ENCODE peak calls at places on chromosomes 11 and 22, in four cellular contexts. One of them, this sample, is unnamed.

GRCh38 chr11:335779-336665 is 15.4 kb upstream of the IFITM3 start:
- DNase-seq in CD4-positive, alpha-beta T cell: no peak
- DNase-seq in globus pallidus: peak
- DNase-seq in dermis microvascular lymphatic vessel endothelial cell: peak
- DNase-seq in this sample: no peak

GRCh38 chr22:46045459-46046298 is 68.7 kb upstream of the WNT7B start:
- DNase-seq in CD4-positive, alpha-beta T cell: no peak
- DNase-seq in globus pallidus: peak
- DNase-seq in dermis microvascular lymphatic vessel endothelial cell: no peak
- DNase-seq in this sample: no peak

GRCh38 chr11:104338186-104338585 is 174.2 kb upstream of the PDGFD start:
- DNase-seq in dermis microvascular lymphatic vessel endothelial cell: no peak
- DNase-seq in globus pallidus: no peak
- DNase-seq in CD4-positive, alpha-beta T cell: no peak
- DNase-seq in this sample: no peak

GRCh38 chr11:117997436-117998200 is 11.4 kb downstream of the IL10RA start:
- DNase-seq in dermis microvascular lymphatic vessel endothelial cell: no peak
- DNase-seq in CD4-positive, alpha-beta T cell: no peak
- DNase-seq in globus pallidus: no peak
- DNase-seq in this sample: no peak

GRCh38 chr11:96199563-96200025 is 143.4 kb downstream of the MAML2 start:
- DNase-seq in globus pallidus: no peak
- DNase-seq in CD4-positive, alpha-beta T cell: no peak
- DNase-seq in dermis microvascular lymphatic vessel endothelial cell: peak
- DNase-seq in this sample: peak

GRCh38 chr11:58616594-58616993 is 5.9 kb upstream of the CNTF start:
- DNase-seq in globus pallidus: no peak
- DNase-seq in CD4-positive, alpha-beta T cell: no peak
- DNase-seq in dermis microvascular lymphatic vessel endothelial cell: peak
- DNase-seq in this sample: no peak

GRCh38 chr11:2590951-2591754 is 108.6 kb downstream of the KCNQ1OT1 start:
- DNase-seq in globus pallidus: peak
- DNase-seq in CD4-positive, alpha-beta T cell: no peak
- DNase-seq in dermis microvascular lymphatic vessel endothelial cell: no peak
- DNase-seq in this sample: no peak

GRCh38 chr11:103326070-103326794 is 217.0 kb downstream of the DYNC2H1 start:
- DNase-seq in CD4-positive, alpha-beta T cell: no peak
- DNase-seq in globus pallidus: peak
- DNase-seq in dermis microvascular lymphatic vessel endothelial cell: peak
- DNase-seq in this sample: peak

GRCh38 chr22:40426671-40427070 is 56.3 kb downstream of the SGSM3 start:
- DNase-seq in CD4-positive, alpha-beta T cell: no peak
- DNase-seq in globus pallidus: peak
- DNase-seq in dermis microvascular lymphatic vessel endothelial cell: peak
- DNase-seq in this sample: peak

GRCh38 chr11:121681536-121681935 is 228.8 kb upstream of the SORL1-AS1 start:
- DNase-seq in CD4-positive, alpha-beta T cell: no peak
- DNase-seq in dermis microvascular lymphatic vessel endothelial cell: no peak
- DNase-seq in globus pallidus: no peak
- DNase-seq in this sample: no peak

GRCh38 chr11:93123351-93123898 is 74.4 kb downstream of the SLC36A4 start:
- DNase-seq in globus pallidus: no peak
- DNase-seq in dermis microvascular lymphatic vessel endothelial cell: no peak
- DNase-seq in CD4-positive, alpha-beta T cell: no peak
- DNase-seq in this sample: no peak

GRCh38 chr22:29887358-29887757 is 4.4 kb downstream of the MTMR3 start:
- DNase-seq in CD4-positive, alpha-beta T cell: no peak
- DNase-seq in dermis microvascular lymphatic vessel endothelial cell: peak
- DNase-seq in globus pallidus: no peak
- DNase-seq in this sample: no peak

GRCh38 chr11:77082838-77083552 is 16.2 kb downstream of the CAPN5 start:
- DNase-seq in CD4-positive, alpha-beta T cell: no peak
- DNase-seq in globus pallidus: no peak
- DNase-seq in dermis microvascular lymphatic vessel endothelial cell: peak
- DNase-seq in this sample: peak